ENCODE peak calls at places on chromosomes 2 and 18, in ten cellular contexts. A, H, K, T, X, S, O, R, M and E are unnamed samples.

GRCh38 chr2:205024822-205025518 is 479.7 kb downstream of the PARD3B start:
- DNase-seq in A (no peak), H (peak), K (no peak), T (peak), X (peak), S (peak), O (no peak), R (no peak), M (peak), E (no peak)

GRCh38 chr2:81650048-81650971 is 1345.8 kb upstream of the LRRTM1 start:
- DNase-seq in A (no peak), H (no peak), K (no peak), T (no peak), X (no peak), S (no peak), O (no peak), R (no peak), M (peak), E (no peak)

GRCh38 chr2:196549052-196549451 is 90.5 kb upstream of the CCDC150 start:
- DNase-seq in A (no peak), H (no peak), K (no peak), T (no peak), X (no peak), S (no peak), O (no peak), R (no peak), M (no peak), E (no peak)

GRCh38 chr2:118309201-118310015 is 221.1 kb downstream of the INSIG2 start:
- DNase-seq in A (no peak), H (no peak), K (no peak), T (no peak), X (no peak), S (no peak), O (no peak), R (no peak), M (no peak), E (no peak)

GRCh38 chr2:219570194-219570923 is 980 bp downstream of the OBSL1 start:
- DNase-seq in A (peak), H (no peak), K (peak), T (peak), X (no peak), S (no peak), O (no peak), R (peak), M (no peak), E (no peak)

GRCh38 chr2:181176540-181176939 is 196.1 kb downstream of the UBE2E3 start:
- DNase-seq in A (no peak), H (no peak), K (no peak), T (no peak), X (no peak), S (no peak), O (no peak), R (no peak), M (no peak), E (no peak)

GRCh38 chr2:166494140-166494544 is at the start of gene SCN7A:
- DNase-seq in A (peak), H (no peak), K (no peak), T (peak), X (no peak), S (peak), O (peak), R (peak), M (no peak), E (no peak)

GRCh38 chr2:167190053-167190452 is 301.8 kb downstream of the XIRP2 start:
- DNase-seq in A (no peak), H (no peak), K (peak), T (peak), X (no peak), S (peak), O (no peak), R (no peak), M (peak), E (no peak)

GRCh38 chr18:57242285-57242684 is 95.4 kb downstream of the BOD1L2 start:
- DNase-seq in A (no peak), H (no peak), K (no peak), T (no peak), X (no peak), S (no peak), O (no peak), R (no peak), M (no peak), E (no peak)

GRCh38 chr2:181810823-181811695 is 80.5 kb upstream of the ITPRID2 start:
- DNase-seq in A (peak), H (no peak), K (no peak), T (peak), X (no peak), S (no peak), O (no peak), R (no peak), M (peak), E (no peak)

GRCh38 chr2:46561731-46562450 is 82.5 kb downstream of the TMEM247 start:
- DNase-seq in A (no peak), H (no peak), K (no peak), T (no peak), X (no peak), S (no peak), O (no peak), R (no peak), M (no peak), E (no peak)

GRCh38 chr2:204321910-204322765 is 223.1 kb upstream of the PARD3B start:
- DNase-seq in A (no peak), H (no peak), K (no peak), T (peak), X (no peak), S (no peak), O (no peak), R (no peak), M (peak), E (no peak)

GRCh38 chr2:64391940-64392339 is 62.0 kb upstream of the LGALSL start:
- DNase-seq in A (peak), H (no peak), K (no peak), T (no peak), X (no peak), S (no peak), O (no peak), R (no peak), M (no peak), E (no peak)

GRCh38 chr2:60867848-60868247 is 13.5 kb upstream of the REL start:
- DNase-seq in A (no peak), H (no peak), K (no peak), T (no peak), X (peak), S (no peak), O (no peak), R (no peak), M (no peak), E (no peak)

GRCh38 chr2:221569342-221570278 is 2.5 kb downstream of the EPHA4 start:
- DNase-seq in A (no peak), H (no peak), K (no peak), T (no peak), X (no peak), S (peak), O (peak), R (peak), M (no peak), E (no peak)

GRCh38 chr18:13809521-13810252 is 14.3 kb upstream of the MC5R start:
- DNase-seq in A (peak), H (no peak), K (no peak), T (no peak), X (no peak), S (no peak), O (peak), R (no peak), M (no peak), E (no peak)

GRCh38 chr2:47269316-47270232 is 114.5 kb upstream of the STPG4 start:
- DNase-seq in A (no peak), H (no peak), K (no peak), T (peak), X (no peak), S (no peak), O (no peak), R (no peak), M (peak), E (no peak)